ENCODE peak calls at places on chromosome 22, in nine cellular contexts. W is thoracic aorta, A is pancreas, F is Peyer's patch, J is left ventricle myocardium inferior, U is fibroblast of lung, K is uterus, G is mammary epithelial cell, V is esophagus squamous epithelium. R is an unnamed sample.

GRCh38 chr22:36317658-36318271 is 64.8 kb downstream of the APOL1 start:
- DNase-seq in W (no peak), A (no peak), F (no peak), J (no peak), U (no peak), K (no peak), G (peak; percentile 46), V (no peak), R (no peak)

GRCh38 chr22:19641254-19641982 is 72.9 kb upstream of the SEPTIN5 start:
- DNase-seq in W (no peak), A (no peak), F (peak; percentile 39), J (no peak), U (no peak), K (no peak), G (peak; percentile 34), V (no peak), R (peak; percentile 31)

GRCh38 chr22:20843501-20843900 is 15.1 kb downstream of the PI4KA start:
- DNase-seq in W (no peak), A (no peak), F (no peak), J (no peak), U (no peak), K (no peak), G (peak; percentile 8), V (no peak), R (no peak)

GRCh38 chr22:41222846-41223507 is 17.8 kb downstream of the CHADL start:
- DNase-seq in W (no peak), A (no peak), F (no peak), J (no peak), U (no peak), K (no peak), G (no peak), V (no peak), R (no peak)

GRCh38 chr22:46081831-46082210 is 68.5 kb upstream of the PPARA start:
- DNase-seq in W (no peak), A (no peak), F (peak; percentile 43), J (peak; percentile 22), U (no peak), K (peak; percentile 45), G (peak; percentile 40), V (no peak), R (no peak)

GRCh38 chr22:17213976-17214375 is 5.3 kb downstream of the ADA2 start:
- DNase-seq in W (no peak), A (peak; percentile 68), F (peak; percentile 62), J (peak; percentile 67), U (peak; percentile 39), K (peak; percentile 30), G (no peak), V (no peak), R (no peak)

GRCh38 chr22:40668611-40669390 is 10.5 kb upstream of the MCHR1 start:
- DNase-seq in W (no peak), A (no peak), F (no peak), J (no peak), U (peak; percentile 78), K (no peak), G (peak; percentile 87), V (no peak), R (no peak)

GRCh38 chr22:38041760-38042584 is 15.2 kb upstream of the PICK1 start:
- DNase-seq in W (no peak), A (no peak), F (no peak), J (no peak), U (no peak), K (no peak), G (no peak), V (no peak), R (no peak)

GRCh38 chr22:47190957-47191323 is 428.5 kb downstream of the TBC1D22A start:
- DNase-seq in W (no peak), A (no peak), F (no peak), J (no peak), U (no peak), K (no peak), G (no peak), V (no peak), R (peak; percentile 53)

GRCh38 chr22:43481528-43482309 is 69.9 kb downstream of the MPPED1 start:
- DNase-seq in W (no peak), A (no peak), F (no peak), J (no peak), U (no peak), K (no peak), G (no peak), V (no peak), R (no peak)
- TF ChIP-seq CTCF in W (no peak), A (no peak), F (peak; percentile 16), J (no peak), U (no peak), K (no peak), G (no peak), V (no peak), R (no peak)

DNA sequence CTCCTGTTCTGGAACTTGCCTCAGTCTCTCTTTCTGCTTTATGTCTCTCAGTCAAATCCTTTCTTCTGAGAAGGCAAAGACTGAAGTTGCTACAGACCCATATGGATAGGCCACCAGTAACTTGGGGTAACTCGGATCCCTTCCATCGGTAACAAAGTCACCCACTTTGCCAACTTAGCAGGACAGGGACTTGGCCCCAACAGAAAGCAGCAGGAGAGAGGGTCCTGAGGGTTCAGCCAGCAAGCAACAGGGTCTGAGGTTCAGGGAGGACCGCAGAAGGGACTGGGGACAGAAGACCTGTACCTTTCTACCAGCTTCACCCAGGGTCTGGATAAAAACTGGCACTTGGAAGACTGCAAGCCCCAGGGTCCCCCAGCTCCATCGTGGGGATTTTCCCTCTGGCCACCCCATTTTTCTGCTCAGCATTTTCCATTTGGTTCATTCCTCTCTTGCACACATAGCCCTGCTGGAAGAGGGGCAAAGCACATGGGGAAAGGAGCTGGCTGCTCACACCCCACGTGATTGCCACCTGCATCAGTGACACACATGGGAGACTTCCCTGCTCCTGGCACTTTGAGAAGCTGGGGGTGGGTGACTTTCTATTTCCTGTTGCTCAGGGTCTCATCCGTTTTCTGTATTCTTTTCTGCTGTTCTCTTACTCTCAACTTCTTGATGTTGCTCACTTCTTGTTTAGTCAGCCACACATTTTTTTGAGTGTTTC is 34.6 kb upstream of the GNAZ start:
- DNase-seq in W (no peak), A (no peak), F (peak; percentile 66), J (no peak), U (no peak), K (no peak), G (no peak), V (no peak), R (no peak)
- H3K27ac ChIP-seq in W (no peak overlapping the region), A (no peak overlapping the region), F (peak overlapping the region; percentile 67), J (no peak overlapping the region), U (no peak overlapping the region), K (no peak overlapping the region), G (no peak overlapping the region), V (no peak overlapping the region), R (no peak overlapping the region)

DNA sequence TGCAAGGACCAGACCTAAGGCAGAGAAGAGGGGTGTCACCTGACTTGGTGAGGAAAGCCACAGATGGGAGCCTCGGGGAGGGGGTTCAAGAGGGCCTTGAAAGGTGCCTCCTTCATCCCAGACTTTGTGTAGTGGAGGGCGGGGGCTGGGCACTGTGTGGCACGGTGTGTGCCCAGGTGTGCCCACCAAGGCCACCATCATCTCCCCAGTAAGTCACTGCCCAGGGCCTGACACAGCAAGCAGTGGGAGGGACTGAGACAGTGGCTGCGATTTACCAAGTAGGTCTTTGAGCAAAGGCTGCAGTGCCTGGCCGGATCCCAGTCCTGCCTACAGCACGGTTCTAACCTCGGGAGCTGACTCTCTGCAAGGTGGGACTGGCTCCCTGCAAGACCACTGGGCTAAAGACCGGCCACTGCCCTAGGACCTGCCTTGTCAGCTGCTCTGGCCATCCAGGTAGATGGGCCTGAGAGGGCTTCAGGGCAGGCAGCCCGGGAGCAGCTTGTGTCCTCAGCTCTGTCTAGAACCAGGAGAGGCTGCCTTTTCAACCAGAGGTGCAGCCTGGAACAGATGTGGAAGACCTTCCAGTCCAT is 1.4 kb downstream of the OSM start:
- DNase-seq in W (no peak), A (no peak), F (no peak), J (no peak), U (no peak), K (no peak), G (no peak), V (no peak), R (no peak)
- H3K4me3 ChIP-seq in W (peak overlapping the region; percentile 60), A (no peak overlapping the region), F (no peak overlapping the region), J (no peak overlapping the region), U (no peak overlapping the region), K (no peak overlapping the region), G (no peak overlapping the region), V (peak overlapping the region; percentile 50), R (no peak overlapping the region)

DNA sequence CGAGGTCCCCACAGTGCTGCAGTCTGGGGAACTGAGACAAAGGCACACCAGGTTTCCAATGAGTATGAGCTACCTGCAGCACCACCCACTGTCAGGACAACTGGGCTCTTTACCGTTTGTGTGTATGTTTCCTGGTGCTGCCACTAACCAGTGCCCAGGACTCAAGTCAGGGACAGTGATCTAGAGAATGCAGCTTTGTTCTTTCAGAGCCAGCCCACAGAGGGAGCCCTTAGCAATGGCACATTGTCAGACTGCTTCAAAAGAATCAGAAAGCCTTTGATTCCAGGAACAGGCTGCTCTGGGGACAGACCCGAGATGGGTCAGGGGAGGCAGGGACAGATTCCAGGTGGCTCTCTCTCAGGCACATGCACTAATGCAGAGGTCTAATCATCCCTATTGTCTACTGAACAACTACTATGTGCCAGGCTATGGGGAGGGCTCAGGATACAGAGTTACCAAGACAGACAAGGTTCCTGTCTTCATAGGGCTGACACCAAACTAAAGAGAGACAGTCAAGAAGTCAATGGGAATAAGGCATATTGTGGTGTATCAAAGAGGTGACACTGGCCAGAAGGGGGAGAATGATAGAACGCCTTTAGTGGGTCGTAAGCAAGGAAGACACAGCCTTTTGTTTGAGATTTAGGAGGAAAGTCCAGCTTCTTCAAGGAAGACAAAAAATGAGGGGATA is 103.7 kb downstream of the VPREB1 start:
- DNase-seq in W (no peak), A (no peak), F (no peak), J (no peak), U (no peak), K (no peak), G (no peak), V (no peak), R (no peak)
- TF ChIP-seq CTCF in W (no peak), A (no peak), F (no peak), J (peak; percentile 19), U (no peak), K (no peak), G (no peak), V (no peak), R (no peak)

GRCh38 chr22:43236401-43237166 is 49.6 kb upstream of the TTLL12 start:
- DNase-seq in W (no peak), A (peak; percentile 76), F (no peak), J (peak; percentile 80), U (no peak), K (no peak), G (no peak), V (no peak), R (no peak)
- H3K27ac ChIP-seq in W (no peak overlapping the region), A (no peak overlapping the region), F (no peak overlapping the region), J (no peak overlapping the region), U (no peak overlapping the region), K (no peak overlapping the region), G (no peak overlapping the region), V (no peak overlapping the region), R (no peak overlapping the region)

R was measured in coronary artery.